ENCODE peak calls at places on chromosomes 12 and 14, in four cellular contexts. A is activated CD4-positive, CD25-positive, alpha-beta regulatory T cell; N is lung; R is retina. X is an unnamed sample.

GRCh38 chr14:103396463-103396862 is 11.2 kb downstream of the MARK3 start:
- DNase-seq in R (no peak), N (no peak), A (no peak), X (no peak)

GRCh38 chr12:38664661-38665269 is 240.6 kb downstream of the CPNE8 start:
- DNase-seq in R (no peak), A (no peak), N (no peak), X (no peak)

GRCh38 chr12:25200703-25201102 is 5.7 kb downstream of the ETFRF1 start:
- DNase-seq in A (no peak), N (no peak), R (no peak), X (peak; percentile 25)

GRCh38 chr12:115088328-115088994 is 404.5 kb upstream of the TBX3 start:
- DNase-seq in N (peak; percentile 56), R (no peak), A (no peak), X (no peak)

GRCh38 chr14:31208546-31209424 is 1.2 kb upstream of the HECTD1 start:
- DNase-seq in N (no peak), R (peak; percentile 6), A (no peak), X (no peak)

GRCh38 chr14:22882529-22883190 is 362 bp upstream of the REM2 start:
- DNase-seq in N (peak; percentile 48), R (peak; percentile 84), A (no peak), X (no peak)

GRCh38 chr14:102539544-102540309 is 30.2 kb upstream of the ANKRD9 start:
- DNase-seq in A (no peak), R (no peak), N (no peak), X (no peak)

GRCh38 chr12:125453751-125454150 is 388.5 kb downstream of the AACS start:
- DNase-seq in A (no peak), R (no peak), N (no peak), X (no peak)

GRCh38 chr12:79001404-79001803 is 136.8 kb downstream of the SYT1 start:
- DNase-seq in A (no peak), R (no peak), N (no peak), X (no peak)

GRCh38 chr12:125132698-125133400 is 67.6 kb downstream of the AACS start:
- DNase-seq in A (no peak), R (no peak), N (no peak), X (no peak)

GRCh38 chr14:96177766-96178377 is 26.8 kb upstream of the BDKRB2 start:
- DNase-seq in N (no peak), R (no peak), A (no peak), X (no peak)

GRCh38 chr14:106872619-106873446 is 1346.5 kb downstream of the TMEM121 start:
- DNase-seq in A (peak; percentile 75), N (peak; percentile 84), R (no peak), X (no peak)

GRCh38 chr12:89951050-89951693 is 242.5 kb upstream of the ATP2B1 start:
- DNase-seq in A (no peak), R (no peak), N (no peak), X (no peak)

GRCh38 chr12:115941362-115941761 is 336.1 kb downstream of the MED13L start:
- DNase-seq in A (no peak), N (no peak), R (no peak), X (no peak)

GRCh38 chr14:53894456-53894855 is 62.2 kb downstream of the BMP4 start:
- DNase-seq in R (no peak), N (no peak), A (no peak), X (peak; percentile 55)

GRCh38 chr14:61480704-61481285 is 159.4 kb downstream of the PRKCH start:
- DNase-seq in N (no peak), R (no peak), A (no peak), X (no peak)

GRCh38 chr14:50714452-50715073 is 46.5 kb upstream of the SAV1 start:
- DNase-seq in R (no peak), N (no peak), A (no peak), X (no peak)

GRCh38 chr14:55707365-55707804 is 127.4 kb downstream of the KTN1 start:
- DNase-seq in A (no peak), R (peak; percentile 40), N (no peak), X (no peak)

GRCh38 chr12:93369505-93369904 is 8.2 kb upstream of the NUDT4 start:
- DNase-seq in N (no peak), R (no peak), A (no peak), X (no peak)

GRCh38 chr12:10607885-10608458 is 5.4 kb downstream of the MAGOHB start:
- DNase-seq in A (no peak), N (no peak), R (no peak), X (no peak)

GRCh38 chr12:57430117-57430930 is 519 bp downstream of the R3HDM2 start:
- DNase-seq in A (peak; percentile 27), R (peak; percentile 45), N (peak; percentile 42), X (no peak)

GRCh38 chr14:67680121-67680602 is 5.7 kb upstream of the VTI1B start:
- DNase-seq in N (no peak), A (no peak), R (no peak), X (no peak)

GRCh38 chr12:9906888-9907287 is 25.3 kb downstream of the CLEC2A start:
- DNase-seq in A (no peak), R (no peak), N (no peak), X (no peak)

GRCh38 chr12:45299132-45299692 is 83.3 kb downstream of the ANO6 start:
- DNase-seq in N (no peak), R (no peak), A (no peak), X (peak; percentile 31)

GRCh38 chr12:16359512-16360491 is 12.4 kb downstream of the MGST1 start:
- DNase-seq in N (no peak), A (no peak), R (peak; percentile 8), X (no peak)

GRCh38 chr12:70664463-70664862 is 27.2 kb upstream of the PTPRB start:
- DNase-seq in A (no peak), N (no peak), R (peak; percentile 52), X (no peak)

GRCh38 chr14:36420288-36420687 is 99.7 kb downstream of the NKX2-1 start:
- DNase-seq in N (no peak), R (no peak), A (no peak), X (no peak)

GRCh38 chr12:20452496-20452895 is 84.2 kb downstream of the PDE3A start:
- DNase-seq in N (no peak), R (no peak), A (no peak), X (no peak)

GRCh38 chr14:104554608-104555401 is 24.8 kb upstream of the C14orf180 start:
- DNase-seq in A (no peak), N (no peak), R (peak; percentile 67), X (no peak)

X was measured in BJ.